ENCODE peak calls at places on chromosomes 13 and 19, in four cellular contexts. One of them, this sample, is unnamed.

GRCh38 chr13:36029171-36029570 is 102.0 kb downstream of the DCLK1 start:
- DNase-seq in cardiac fibroblast: peak
- DNase-seq in fibroblast of pulmonary artery: peak
- DNase-seq in CD8-positive, alpha-beta T cell: no peak
- DNase-seq in this sample: no peak

GRCh38 chr13:110272227-110272626 is 34.7 kb downstream of the COL4A1 start:
- DNase-seq in cardiac fibroblast: no peak
- DNase-seq in fibroblast of pulmonary artery: no peak
- DNase-seq in CD8-positive, alpha-beta T cell: no peak
- DNase-seq in this sample: no peak

GRCh38 chr19:57016491-57016890 is 103.3 kb upstream of the USP29 start:
- DNase-seq in cardiac fibroblast: no peak
- DNase-seq in fibroblast of pulmonary artery: no peak
- DNase-seq in CD8-positive, alpha-beta T cell: no peak
- DNase-seq in this sample: no peak

GRCh38 chr19:45953676-45954075 is 20.0 kb downstream of the NOVA2 start:
- DNase-seq in cardiac fibroblast: peak
- DNase-seq in fibroblast of pulmonary artery: no peak
- DNase-seq in CD8-positive, alpha-beta T cell: no peak
- DNase-seq in this sample: no peak

GRCh38 chr19:40513741-40514315 is 47.0 kb downstream of the SPTBN4 start:
- DNase-seq in cardiac fibroblast: no peak
- DNase-seq in fibroblast of pulmonary artery: no peak
- DNase-seq in CD8-positive, alpha-beta T cell: no peak
- DNase-seq in this sample: no peak

GRCh38 chr19:21065336-21065735 is 16.7 kb upstream of the ZNF714 start:
- DNase-seq in cardiac fibroblast: no peak
- DNase-seq in fibroblast of pulmonary artery: no peak
- DNase-seq in CD8-positive, alpha-beta T cell: no peak
- DNase-seq in this sample: no peak

GRCh38 chr19:40143612-40144011 is 47.6 kb upstream of the MAP3K10 start:
- DNase-seq in cardiac fibroblast: no peak
- DNase-seq in fibroblast of pulmonary artery: no peak
- DNase-seq in CD8-positive, alpha-beta T cell: no peak
- DNase-seq in this sample: no peak

GRCh38 chr19:38245826-38246498 is 10.2 kb downstream of the PPP1R14A start:
- DNase-seq in cardiac fibroblast: peak
- DNase-seq in fibroblast of pulmonary artery: peak
- DNase-seq in CD8-positive, alpha-beta T cell: no peak
- DNase-seq in this sample: no peak

GRCh38 chr19:6639439-6639838 is 30.5 kb downstream of the TNFSF14 start:
- DNase-seq in cardiac fibroblast: peak
- DNase-seq in fibroblast of pulmonary artery: no peak
- DNase-seq in CD8-positive, alpha-beta T cell: no peak
- DNase-seq in this sample: no peak

GRCh38 chr13:101242720-101243119 is 173.6 kb downstream of the NALCN start:
- DNase-seq in cardiac fibroblast: peak
- DNase-seq in fibroblast of pulmonary artery: peak
- DNase-seq in CD8-positive, alpha-beta T cell: no peak
- DNase-seq in this sample: no peak

GRCh38 chr19:53612762-53613526 is 18.9 kb upstream of the DPRX start:
- DNase-seq in cardiac fibroblast: no peak
- DNase-seq in fibroblast of pulmonary artery: no peak
- DNase-seq in CD8-positive, alpha-beta T cell: no peak
- DNase-seq in this sample: no peak

GRCh38 chr19:5864725-5865486 is 5.4 kb downstream of the FUT5 start:
- DNase-seq in cardiac fibroblast: no peak
- DNase-seq in fibroblast of pulmonary artery: no peak
- DNase-seq in CD8-positive, alpha-beta T cell: no peak
- DNase-seq in this sample: no peak

GRCh38 chr19:55156202-55157063 is 1.1 kb downstream of the TNNI3 start:
- DNase-seq in cardiac fibroblast: no peak
- DNase-seq in fibroblast of pulmonary artery: peak
- DNase-seq in CD8-positive, alpha-beta T cell: no peak
- DNase-seq in this sample: peak

GRCh38 chr13:112702341-112702982 is 12.6 kb downstream of the ATP11A start:
- DNase-seq in cardiac fibroblast: no peak
- DNase-seq in fibroblast of pulmonary artery: no peak
- DNase-seq in CD8-positive, alpha-beta T cell: no peak
- DNase-seq in this sample: peak

GRCh38 chr13:79482271-79482970 is 1.5 kb downstream of the NDFIP2 start:
- DNase-seq in cardiac fibroblast: no peak
- DNase-seq in fibroblast of pulmonary artery: no peak
- DNase-seq in CD8-positive, alpha-beta T cell: no peak
- DNase-seq in this sample: no peak

GRCh38 chr19:46979103-46979769 is 40.4 kb upstream of the NPAS1 start:
- DNase-seq in cardiac fibroblast: no peak
- DNase-seq in fibroblast of pulmonary artery: no peak
- DNase-seq in CD8-positive, alpha-beta T cell: no peak
- DNase-seq in this sample: no peak

GRCh38 chr13:56907766-56908165 is 233.0 kb upstream of the PRR20A start:
- DNase-seq in cardiac fibroblast: no peak
- DNase-seq in fibroblast of pulmonary artery: peak
- DNase-seq in CD8-positive, alpha-beta T cell: no peak
- DNase-seq in this sample: no peak

GRCh38 chr19:49196527-49197240 is 39.1 kb downstream of the TRPM4 start:
- DNase-seq in cardiac fibroblast: no peak
- DNase-seq in fibroblast of pulmonary artery: no peak
- DNase-seq in CD8-positive, alpha-beta T cell: no peak
- DNase-seq in this sample: peak

GRCh38 chr19:35040826-35041547 is 534 bp upstream of the HPN start:
- DNase-seq in cardiac fibroblast: no peak
- DNase-seq in fibroblast of pulmonary artery: peak
- DNase-seq in CD8-positive, alpha-beta T cell: no peak
- DNase-seq in this sample: peak

GRCh38 chr13:19836472-19836871 is 27.0 kb downstream of the ZMYM5 start:
- DNase-seq in cardiac fibroblast: peak
- DNase-seq in fibroblast of pulmonary artery: peak
- DNase-seq in CD8-positive, alpha-beta T cell: no peak
- DNase-seq in this sample: no peak

GRCh38 chr19:45770192-45771101 is 1.4 kb upstream of the SIX5 start:
- DNase-seq in cardiac fibroblast: peak
- DNase-seq in fibroblast of pulmonary artery: peak
- DNase-seq in CD8-positive, alpha-beta T cell: peak
- DNase-seq in this sample: peak

GRCh38 chr19:55588738-55589137 is 8.1 kb upstream of the ZNF579 start:
- DNase-seq in cardiac fibroblast: no peak
- DNase-seq in fibroblast of pulmonary artery: no peak
- DNase-seq in CD8-positive, alpha-beta T cell: no peak
- DNase-seq in this sample: no peak

GRCh38 chr13:97142452-97142851 is 79.7 kb upstream of the MBNL2 start:
- DNase-seq in cardiac fibroblast: peak
- DNase-seq in fibroblast of pulmonary artery: peak
- DNase-seq in CD8-positive, alpha-beta T cell: no peak
- DNase-seq in this sample: no peak

GRCh38 chr19:407501-408440 is 1.2 kb downstream of the C2CD4C start:
- DNase-seq in cardiac fibroblast: no peak
- DNase-seq in fibroblast of pulmonary artery: no peak
- DNase-seq in CD8-positive, alpha-beta T cell: no peak
- DNase-seq in this sample: peak
- H3K4me3 ChIP-seq in cardiac fibroblast: no peak
- H3K4me3 ChIP-seq in fibroblast of pulmonary artery: no peak
- H3K4me3 ChIP-seq in CD8-positive, alpha-beta T cell: no peak
- H3K4me3 ChIP-seq in this sample: no peak

DNA sequence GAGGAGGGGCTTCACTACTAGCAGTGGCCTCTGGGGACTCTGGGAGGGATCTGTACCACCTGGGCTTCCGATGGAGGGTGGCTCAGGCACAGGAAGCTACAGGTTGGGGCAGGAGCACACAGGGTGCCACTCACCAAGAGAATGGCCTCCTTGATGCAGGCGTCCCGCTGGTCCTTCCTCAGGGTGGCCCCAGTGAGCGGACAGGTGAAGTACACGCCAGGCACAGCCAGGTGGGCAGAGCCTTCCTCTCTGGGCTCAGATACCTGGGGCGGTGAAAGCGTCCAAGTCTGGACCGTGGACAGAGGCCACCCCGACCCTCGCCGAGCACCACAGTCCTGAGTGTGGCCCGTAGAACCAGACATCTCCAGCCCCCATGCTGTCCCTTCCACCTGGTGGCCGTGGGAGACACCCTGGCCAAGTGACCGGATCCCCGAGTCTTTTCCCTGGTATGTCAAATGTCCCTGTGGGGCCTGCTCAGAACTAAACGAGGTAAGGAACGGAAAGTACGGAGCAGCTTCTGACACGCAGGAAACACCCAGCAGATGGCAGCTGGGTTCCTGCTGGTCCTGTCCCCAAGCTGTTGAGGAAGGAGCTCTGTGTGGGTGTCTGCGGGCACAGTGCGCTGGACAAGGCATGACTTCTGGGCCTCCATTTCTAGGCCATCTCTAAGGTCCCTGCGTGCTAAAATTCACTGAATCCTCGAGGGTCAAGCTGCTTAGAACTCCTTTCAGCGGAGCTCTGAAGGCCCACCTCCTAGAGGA is 5.2 kb downstream of the UBXN6 start:
- DNase-seq in cardiac fibroblast: no peak
- DNase-seq in fibroblast of pulmonary artery: no peak
- DNase-seq in CD8-positive, alpha-beta T cell: no peak
- DNase-seq in this sample: no peak
- H3K4me3 ChIP-seq in cardiac fibroblast: no peak
- H3K4me3 ChIP-seq in fibroblast of pulmonary artery: no peak
- H3K4me3 ChIP-seq in CD8-positive, alpha-beta T cell: no peak
- H3K4me3 ChIP-seq in this sample: no peak

GRCh38 chr19:42283248-42284065 is 14.4 kb downstream of the CIC start:
- DNase-seq in cardiac fibroblast: peak
- DNase-seq in fibroblast of pulmonary artery: peak
- DNase-seq in CD8-positive, alpha-beta T cell: peak
- DNase-seq in this sample: peak

GRCh38 chr19:42285546-42285945 is 16.4 kb upstream of the PRR19 start:
- DNase-seq in cardiac fibroblast: no peak
- DNase-seq in fibroblast of pulmonary artery: no peak
- DNase-seq in CD8-positive, alpha-beta T cell: no peak
- DNase-seq in this sample: peak

GRCh38 chr19:42284641-42285341 is 15.7 kb downstream of the CIC start:
- DNase-seq in cardiac fibroblast: no peak
- DNase-seq in fibroblast of pulmonary artery: no peak
- DNase-seq in CD8-positive, alpha-beta T cell: no peak
- DNase-seq in this sample: peak

GRCh38 chr19:42282810-42283247 is 13.8 kb downstream of the CIC start:
- DNase-seq in cardiac fibroblast: no peak
- DNase-seq in fibroblast of pulmonary artery: no peak
- DNase-seq in CD8-positive, alpha-beta T cell: no peak
- DNase-seq in this sample: peak

DNA sequence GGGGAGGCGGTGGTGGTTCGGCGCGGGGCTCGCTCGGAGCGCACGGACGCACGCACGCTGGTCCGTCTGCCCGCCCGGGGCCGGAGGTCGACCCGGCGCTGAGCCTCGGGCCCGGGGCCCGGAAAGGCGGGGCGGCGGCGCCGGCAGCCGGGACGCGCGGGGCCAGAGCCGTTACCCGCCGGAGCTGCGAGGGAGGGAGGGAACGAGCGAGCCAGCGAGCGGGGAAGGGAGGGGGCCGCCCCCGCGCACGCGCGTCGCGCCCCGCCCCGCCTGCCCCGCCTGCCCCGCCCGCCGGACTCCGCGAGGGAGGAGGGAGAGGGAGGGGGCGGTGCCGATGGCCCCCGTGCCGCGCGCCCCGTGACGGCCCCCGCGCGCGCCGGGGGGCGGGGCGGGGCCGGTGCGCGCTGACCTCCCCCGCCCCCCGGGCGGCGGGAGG is 15.0 kb downstream of the CIC start:
- DNase-seq in cardiac fibroblast: peak
- DNase-seq in fibroblast of pulmonary artery: peak
- DNase-seq in CD8-positive, alpha-beta T cell: peak
- DNase-seq in this sample: peak
- H3K4me3 ChIP-seq in cardiac fibroblast: peak
- H3K4me3 ChIP-seq in fibroblast of pulmonary artery: peak
- H3K4me3 ChIP-seq in CD8-positive, alpha-beta T cell: no peak
- H3K4me3 ChIP-seq in this sample: no peak

GRCh38 chr19:3096267-3096901 is 2.2 kb downstream of the GNA11 start:
- DNase-seq in cardiac fibroblast: no peak
- DNase-seq in fibroblast of pulmonary artery: no peak
- DNase-seq in CD8-positive, alpha-beta T cell: no peak
- DNase-seq in this sample: peak

GRCh38 chr19:3095375-3096191 is 1.4 kb downstream of the GNA11 start:
- DNase-seq in cardiac fibroblast: no peak
- DNase-seq in fibroblast of pulmonary artery: no peak
- DNase-seq in CD8-positive, alpha-beta T cell: peak
- DNase-seq in this sample: peak

GRCh38 chr19:3097442-3097871 is 3.3 kb downstream of the GNA11 start:
- DNase-seq in cardiac fibroblast: no peak
- DNase-seq in fibroblast of pulmonary artery: no peak
- DNase-seq in CD8-positive, alpha-beta T cell: no peak
- DNase-seq in this sample: peak

GRCh38 chr19:3098141-3098514 is 4.0 kb downstream of the GNA11 start:
- DNase-seq in cardiac fibroblast: peak
- DNase-seq in fibroblast of pulmonary artery: no peak
- DNase-seq in CD8-positive, alpha-beta T cell: no peak
- DNase-seq in this sample: peak

GRCh38 chr19:3096902-3097326 is 2.8 kb downstream of the GNA11 start:
- DNase-seq in cardiac fibroblast: no peak
- DNase-seq in fibroblast of pulmonary artery: no peak
- DNase-seq in CD8-positive, alpha-beta T cell: no peak
- DNase-seq in this sample: peak
- H3K4me3 ChIP-seq in cardiac fibroblast: peak
- H3K4me3 ChIP-seq in fibroblast of pulmonary artery: peak
- H3K4me3 ChIP-seq in CD8-positive, alpha-beta T cell: no peak
- H3K4me3 ChIP-seq in this sample: peak

GRCh38 chr19:18007605-18007938 is 398 bp upstream of the ARRDC2 start:
- DNase-seq in cardiac fibroblast: no peak
- DNase-seq in fibroblast of pulmonary artery: no peak
- DNase-seq in CD8-positive, alpha-beta T cell: no peak
- DNase-seq in this sample: no peak
- H3K4me3 ChIP-seq in cardiac fibroblast: peak
- H3K4me3 ChIP-seq in fibroblast of pulmonary artery: peak
- H3K4me3 ChIP-seq in CD8-positive, alpha-beta T cell: peak
- H3K4me3 ChIP-seq in this sample: peak

GRCh38 chr19:52492201-52492960 is 35.1 kb upstream of the ZNF808 start:
- DNase-seq in cardiac fibroblast: no peak
- DNase-seq in fibroblast of pulmonary artery: no peak
- DNase-seq in CD8-positive, alpha-beta T cell: no peak
- DNase-seq in this sample: peak
- H3K4me3 ChIP-seq in cardiac fibroblast: no peak
- H3K4me3 ChIP-seq in fibroblast of pulmonary artery: no peak
- H3K4me3 ChIP-seq in CD8-positive, alpha-beta T cell: no peak
- H3K4me3 ChIP-seq in this sample: no peak

DNA sequence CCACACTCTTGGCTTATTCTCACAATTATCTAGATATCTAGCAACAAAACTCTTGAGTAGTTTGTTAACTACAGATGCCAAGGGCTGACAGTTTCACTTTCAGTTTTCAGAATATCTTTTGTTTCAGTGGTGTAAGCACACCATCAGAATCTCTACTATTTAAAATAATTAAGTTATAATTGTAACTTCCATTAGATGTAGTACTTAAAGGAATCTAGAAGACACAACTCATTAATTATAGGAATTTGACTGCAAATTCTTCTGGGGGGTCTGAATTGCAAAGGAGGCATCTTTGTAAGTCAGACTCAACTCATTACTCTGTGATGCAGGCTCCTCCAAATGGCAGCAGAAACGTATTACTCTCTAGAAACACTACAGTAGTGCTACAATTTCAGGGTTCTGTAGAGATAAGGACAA is 44.9 kb upstream of the USPL1 start:
- DNase-seq in cardiac fibroblast: peak
- DNase-seq in fibroblast of pulmonary artery: peak
- DNase-seq in CD8-positive, alpha-beta T cell: no peak
- DNase-seq in this sample: no peak
- H3K4me3 ChIP-seq in cardiac fibroblast: peak
- H3K4me3 ChIP-seq in fibroblast of pulmonary artery: peak
- H3K4me3 ChIP-seq in CD8-positive, alpha-beta T cell: peak
- H3K4me3 ChIP-seq in this sample: peak

GRCh38 chr19:51002542-51003311 is 1.3 kb upstream of the KLK8 start:
- DNase-seq in cardiac fibroblast: peak
- DNase-seq in fibroblast of pulmonary artery: no peak
- DNase-seq in CD8-positive, alpha-beta T cell: no peak
- DNase-seq in this sample: no peak
- H3K4me3 ChIP-seq in cardiac fibroblast: no peak
- H3K4me3 ChIP-seq in fibroblast of pulmonary artery: no peak
- H3K4me3 ChIP-seq in CD8-positive, alpha-beta T cell: no peak
- H3K4me3 ChIP-seq in this sample: no peak

This sample was measured in kidney.